ENCODE peak calls at places on chromosomes 4 and X, in nine cellular contexts. One of them, this sample, is unnamed.
A peak's percentile ranks its signal among the peaks of the same experiment; 100 is the strongest.

GRCh38 chrX:103249805-103250204 is 5.2 kb downstream of the TCEAL8 start:
- DNase-seq in AG10803: no peak
- DNase-seq in GM06990: no peak
- DNase-seq in upper lobe of right lung: no peak
- DNase-seq in coronary artery: no peak
- DNase-seq in epithelial cell of esophagus: no peak
- DNase-seq in left lung: no peak
- DNase-seq in cardiac fibroblast: no peak
- DNase-seq in vagina: no peak
- DNase-seq in this sample: no peak

GRCh38 chrX:72280210-72280882 is 3.3 kb upstream of the RPS4X start:
- DNase-seq in left lung: no peak
- DNase-seq in AG10803: no peak
- DNase-seq in cardiac fibroblast: peak; percentile 50
- DNase-seq in coronary artery: no peak
- DNase-seq in epithelial cell of esophagus: peak; percentile 78
- DNase-seq in upper lobe of right lung: no peak
- DNase-seq in vagina: no peak
- DNase-seq in GM06990: no peak
- DNase-seq in this sample: no peak

GRCh38 chr4:105631818-105632400 is 76.6 kb downstream of the INTS12 start:
- DNase-seq in vagina: no peak
- DNase-seq in upper lobe of right lung: no peak
- DNase-seq in coronary artery: no peak
- DNase-seq in AG10803: no peak
- DNase-seq in GM06990: no peak
- DNase-seq in left lung: no peak
- DNase-seq in epithelial cell of esophagus: no peak
- DNase-seq in cardiac fibroblast: no peak
- DNase-seq in this sample: no peak

GRCh38 chr4:48781968-48782367 is 1.9 kb upstream of the FRYL start:
- DNase-seq in cardiac fibroblast: no peak
- DNase-seq in vagina: no peak
- DNase-seq in upper lobe of right lung: no peak
- DNase-seq in epithelial cell of esophagus: no peak
- DNase-seq in AG10803: no peak
- DNase-seq in GM06990: no peak
- DNase-seq in coronary artery: no peak
- DNase-seq in left lung: no peak
- DNase-seq in this sample: no peak

GRCh38 chr4:650461-650860 is 23.6 kb downstream of the ATP5ME start:
- DNase-seq in upper lobe of right lung: no peak
- DNase-seq in left lung: no peak
- DNase-seq in vagina: no peak
- DNase-seq in GM06990: no peak
- DNase-seq in cardiac fibroblast: no peak
- DNase-seq in epithelial cell of esophagus: no peak
- DNase-seq in AG10803: no peak
- DNase-seq in coronary artery: no peak
- DNase-seq in this sample: no peak

GRCh38 chr4:87853108-87853507 is 20.3 kb downstream of the MEPE start:
- DNase-seq in vagina: no peak
- DNase-seq in cardiac fibroblast: peak; percentile 74
- DNase-seq in coronary artery: no peak
- DNase-seq in upper lobe of right lung: no peak
- DNase-seq in GM06990: no peak
- DNase-seq in AG10803: peak; percentile 61
- DNase-seq in left lung: no peak
- DNase-seq in epithelial cell of esophagus: peak; percentile 65
- DNase-seq in this sample: peak; percentile 75

GRCh38 chrX:70033348-70033747 is 16.4 kb downstream of the AWAT2 start:
- DNase-seq in upper lobe of right lung: peak; percentile 64
- DNase-seq in epithelial cell of esophagus: peak; percentile 46
- DNase-seq in cardiac fibroblast: peak; percentile 58
- DNase-seq in left lung: no peak
- DNase-seq in GM06990: no peak
- DNase-seq in coronary artery: no peak
- DNase-seq in vagina: no peak
- DNase-seq in AG10803: peak; percentile 16
- DNase-seq in this sample: peak; percentile 12

GRCh38 chr4:127775843-127776242 is 6.3 kb upstream of the HSPA4L start:
- DNase-seq in vagina: no peak
- DNase-seq in AG10803: no peak
- DNase-seq in epithelial cell of esophagus: no peak
- DNase-seq in left lung: no peak
- DNase-seq in GM06990: no peak
- DNase-seq in coronary artery: no peak
- DNase-seq in upper lobe of right lung: no peak
- DNase-seq in cardiac fibroblast: no peak
- DNase-seq in this sample: no peak

GRCh38 chr4:91113130-91113706 is 986.0 kb downstream of the CCSER1 start:
- DNase-seq in left lung: no peak
- DNase-seq in upper lobe of right lung: no peak
- DNase-seq in cardiac fibroblast: peak; percentile 50
- DNase-seq in AG10803: no peak
- DNase-seq in GM06990: peak; percentile 10
- DNase-seq in coronary artery: no peak
- DNase-seq in epithelial cell of esophagus: peak; percentile 61
- DNase-seq in vagina: no peak
- DNase-seq in this sample: peak; percentile 32

GRCh38 chrX:35826503-35826902 is 28.4 kb downstream of the MAGEB16 start:
- DNase-seq in AG10803: no peak
- DNase-seq in left lung: no peak
- DNase-seq in cardiac fibroblast: no peak
- DNase-seq in coronary artery: no peak
- DNase-seq in epithelial cell of esophagus: peak; percentile 53
- DNase-seq in vagina: no peak
- DNase-seq in upper lobe of right lung: no peak
- DNase-seq in GM06990: no peak
- DNase-seq in this sample: no peak

GRCh38 chr4:145880355-145880960 is 58.2 kb downstream of the ZNF827 start:
- DNase-seq in cardiac fibroblast: no peak
- DNase-seq in coronary artery: no peak
- DNase-seq in left lung: no peak
- DNase-seq in vagina: no peak
- DNase-seq in AG10803: no peak
- DNase-seq in epithelial cell of esophagus: peak; percentile 74
- DNase-seq in GM06990: no peak
- DNase-seq in upper lobe of right lung: no peak
- DNase-seq in this sample: no peak

GRCh38 chr4:119025916-119026661 is 109.5 kb upstream of the MYOZ2 start:
- DNase-seq in AG10803: peak; percentile 94
- DNase-seq in vagina: no peak
- DNase-seq in cardiac fibroblast: peak; percentile 97
- DNase-seq in epithelial cell of esophagus: peak; percentile 93
- DNase-seq in upper lobe of right lung: no peak
- DNase-seq in left lung: no peak
- DNase-seq in GM06990: no peak
- DNase-seq in coronary artery: peak; percentile 83
- DNase-seq in this sample: peak; percentile 69

GRCh38 chrX:46488712-46489111 is 56.5 kb downstream of the ZNF674 start:
- DNase-seq in vagina: no peak
- DNase-seq in coronary artery: no peak
- DNase-seq in GM06990: no peak
- DNase-seq in cardiac fibroblast: no peak
- DNase-seq in AG10803: no peak
- DNase-seq in left lung: no peak
- DNase-seq in epithelial cell of esophagus: no peak
- DNase-seq in upper lobe of right lung: no peak
- DNase-seq in this sample: no peak

GRCh38 chr4:162126754-162127153 is 37.0 kb downstream of the FSTL5 start:
- DNase-seq in cardiac fibroblast: no peak
- DNase-seq in vagina: no peak
- DNase-seq in coronary artery: no peak
- DNase-seq in left lung: no peak
- DNase-seq in upper lobe of right lung: no peak
- DNase-seq in AG10803: no peak
- DNase-seq in GM06990: no peak
- DNase-seq in epithelial cell of esophagus: no peak
- DNase-seq in this sample: no peak

GRCh38 chrX:68995780-68996551 is 167.1 kb downstream of the EFNB1 start:
- DNase-seq in left lung: no peak
- DNase-seq in GM06990: no peak
- DNase-seq in vagina: peak; percentile 93
- DNase-seq in cardiac fibroblast: peak; percentile 62
- DNase-seq in coronary artery: no peak
- DNase-seq in AG10803: peak; percentile 7
- DNase-seq in epithelial cell of esophagus: peak; percentile 6
- DNase-seq in upper lobe of right lung: no peak
- DNase-seq in this sample: peak; percentile 63

GRCh38 chr4:8819421-8820177 is 52.0 kb downstream of the HMX1 start:
- DNase-seq in cardiac fibroblast: no peak
- DNase-seq in GM06990: no peak
- DNase-seq in epithelial cell of esophagus: no peak
- DNase-seq in coronary artery: peak; percentile 64
- DNase-seq in upper lobe of right lung: peak; percentile 45
- DNase-seq in left lung: no peak
- DNase-seq in AG10803: no peak
- DNase-seq in vagina: peak; percentile 94
- DNase-seq in this sample: no peak

GRCh38 chrX:11757397-11757728 is 674 bp upstream of the MSL3 start:
- DNase-seq in GM06990: no peak
- DNase-seq in coronary artery: no peak
- DNase-seq in epithelial cell of esophagus: no peak
- DNase-seq in vagina: no peak
- DNase-seq in cardiac fibroblast: peak; percentile 2
- DNase-seq in left lung: no peak
- DNase-seq in AG10803: no peak
- DNase-seq in upper lobe of right lung: no peak
- DNase-seq in this sample: no peak

DNA sequence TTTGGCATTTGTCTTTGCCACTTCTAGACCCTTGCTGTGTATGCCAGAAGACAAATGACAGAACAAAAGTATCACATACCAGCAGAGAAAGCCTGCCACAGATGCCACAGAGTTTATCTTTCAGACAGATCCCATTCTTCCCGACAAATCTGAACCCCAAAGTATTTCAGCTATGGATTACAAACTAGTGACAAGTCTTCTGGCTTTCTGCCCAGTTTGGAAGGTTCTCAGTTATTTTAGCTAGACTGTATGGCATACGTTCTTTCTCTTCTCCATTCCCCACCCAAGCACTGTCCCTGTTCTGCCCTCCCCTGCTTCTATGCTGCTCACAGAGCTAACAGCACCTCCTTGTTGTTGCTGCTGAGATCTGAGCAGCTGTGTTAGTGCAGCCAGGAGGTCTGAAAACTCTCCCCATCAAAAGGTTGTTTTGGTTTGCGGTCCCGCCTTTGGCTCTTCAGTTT is 236.7 kb downstream of the FRAS1 start:
- DNase-seq in left lung: no peak
- DNase-seq in epithelial cell of esophagus: peak; percentile 57
- DNase-seq in coronary artery: no peak
- DNase-seq in vagina: no peak
- DNase-seq in GM06990: no peak
- DNase-seq in AG10803: peak; percentile 97
- DNase-seq in upper lobe of right lung: no peak
- DNase-seq in cardiac fibroblast: peak; percentile 70
- DNase-seq in this sample: peak; percentile 88
- TF ChIP-seq CTCF in left lung: no peak
- TF ChIP-seq CTCF in epithelial cell of esophagus: no peak
- TF ChIP-seq CTCF in coronary artery: no peak
- TF ChIP-seq CTCF in vagina: no peak
- TF ChIP-seq CTCF in GM06990: no peak
- TF ChIP-seq CTCF in AG10803: peak; percentile 50
- TF ChIP-seq CTCF in upper lobe of right lung: no peak
- TF ChIP-seq CTCF in cardiac fibroblast: no peak
- TF ChIP-seq CTCF in this sample: peak; percentile 26

GRCh38 chr4:176272799-176273198 is 3.8 kb upstream of the ASB5 start:
- DNase-seq in cardiac fibroblast: no peak
- DNase-seq in GM06990: no peak
- DNase-seq in epithelial cell of esophagus: no peak
- DNase-seq in upper lobe of right lung: no peak
- DNase-seq in vagina: no peak
- DNase-seq in coronary artery: no peak
- DNase-seq in left lung: no peak
- DNase-seq in AG10803: no peak
- DNase-seq in this sample: no peak
- H3K4me3 ChIP-seq in cardiac fibroblast: no peak overlapping the region
- H3K4me3 ChIP-seq in GM06990: no peak overlapping the region
- H3K4me3 ChIP-seq in epithelial cell of esophagus: no peak overlapping the region
- H3K4me3 ChIP-seq in upper lobe of right lung: no peak overlapping the region
- H3K4me3 ChIP-seq in vagina: no peak overlapping the region
- H3K4me3 ChIP-seq in coronary artery: no peak overlapping the region
- H3K4me3 ChIP-seq in left lung: no peak overlapping the region
- H3K4me3 ChIP-seq in AG10803: no peak overlapping the region
- H3K4me3 ChIP-seq in this sample: no peak overlapping the region

DNA sequence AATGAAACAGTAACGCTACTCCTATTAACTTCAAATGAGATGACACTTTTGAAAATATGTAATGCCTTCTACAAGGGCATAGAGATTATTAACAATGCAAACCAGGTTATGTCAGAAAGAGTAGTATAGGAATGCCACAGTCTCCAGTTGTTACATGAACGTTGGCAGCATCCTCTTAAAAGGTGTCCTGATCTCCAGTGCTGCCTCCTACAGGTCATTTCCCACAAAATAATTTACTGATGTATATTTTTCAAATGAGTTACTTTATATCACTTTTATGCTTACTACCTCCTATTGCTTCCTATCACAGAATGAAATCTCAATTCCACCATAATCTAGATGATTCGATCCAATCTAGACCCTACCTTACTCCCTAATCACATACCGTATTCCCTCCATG is 195.2 kb upstream of the EPHA5 start:
- DNase-seq in left lung: no peak
- DNase-seq in epithelial cell of esophagus: peak; percentile 52
- DNase-seq in coronary artery: no peak
- DNase-seq in GM06990: no peak
- DNase-seq in AG10803: peak; percentile 1
- DNase-seq in upper lobe of right lung: no peak
- DNase-seq in cardiac fibroblast: peak; percentile 33
- DNase-seq in vagina: no peak
- DNase-seq in this sample: peak; percentile 9
- TF ChIP-seq CTCF in left lung: peak; percentile 17
- TF ChIP-seq CTCF in epithelial cell of esophagus: peak; percentile 52
- TF ChIP-seq CTCF in coronary artery: no peak
- TF ChIP-seq CTCF in GM06990: no peak
- TF ChIP-seq CTCF in AG10803: peak; percentile 21
- TF ChIP-seq CTCF in upper lobe of right lung: peak; percentile 11
- TF ChIP-seq CTCF in cardiac fibroblast: peak; percentile 28
- TF ChIP-seq CTCF in vagina: no peak
- TF ChIP-seq CTCF in this sample: peak; percentile 37

DNA sequence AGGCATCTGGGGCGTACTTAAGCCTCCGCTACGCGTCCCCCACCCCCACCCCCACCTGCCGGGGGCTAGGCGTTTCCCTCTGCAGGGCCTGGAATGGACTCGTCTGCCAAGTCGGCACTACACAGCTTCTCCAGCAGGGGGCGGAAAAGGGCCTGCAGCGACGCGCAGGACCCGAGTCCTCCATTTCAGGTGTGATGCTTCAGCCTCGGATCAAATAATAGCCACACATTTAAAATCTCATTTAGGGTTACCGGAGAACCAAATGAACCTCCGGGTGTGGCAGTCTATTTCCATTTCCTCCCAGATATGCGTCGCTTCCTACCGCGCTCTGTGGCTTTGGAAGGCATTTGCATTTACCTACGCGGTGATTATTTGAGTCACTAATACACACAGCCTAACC is 2.9 kb downstream of the PAK3 start:
- DNase-seq in AG10803: no peak
- DNase-seq in GM06990: peak; percentile 34
- DNase-seq in upper lobe of right lung: peak; percentile 67
- DNase-seq in coronary artery: no peak
- DNase-seq in left lung: peak; percentile 35
- DNase-seq in epithelial cell of esophagus: peak; percentile 40
- DNase-seq in cardiac fibroblast: peak; percentile 15
- DNase-seq in vagina: no peak
- DNase-seq in this sample: peak; percentile 25
- H3K4me3 ChIP-seq in AG10803: no peak overlapping the region
- H3K4me3 ChIP-seq in GM06990: no peak overlapping the region
- H3K4me3 ChIP-seq in upper lobe of right lung: no peak overlapping the region
- H3K4me3 ChIP-seq in coronary artery: no peak overlapping the region
- H3K4me3 ChIP-seq in left lung: no peak overlapping the region
- H3K4me3 ChIP-seq in epithelial cell of esophagus: no peak overlapping the region
- H3K4me3 ChIP-seq in cardiac fibroblast: no peak overlapping the region
- H3K4me3 ChIP-seq in vagina: no peak overlapping the region
- H3K4me3 ChIP-seq in this sample: no peak overlapping the region